ENCODE peak calls at places on chromosomes 2 and 18, in seven cellular contexts. X, W, R, J, T, D and N are unnamed samples.

GRCh38 chr2:127199223-127199622 is 20.9 kb downstream of the CYP27C1 start:
- DNase-seq in X (no peak), W (no peak), R (no peak), J (no peak), T (no peak), D (no peak), N (no peak)

GRCh38 chr2:169349528-169349927 is 12.8 kb downstream of the LRP2 start:
- DNase-seq in X (no peak), W (no peak), R (no peak), J (no peak), T (no peak), D (no peak), N (no peak)

GRCh38 chr2:150013011-150013410 is 425.4 kb upstream of the MMADHC start:
- DNase-seq in X (no peak), W (no peak), R (no peak), J (no peak), T (no peak), D (no peak), N (no peak)

GRCh38 chr18:79584491-79585394 is 94.9 kb upstream of the CTDP1 start:
- DNase-seq in X (no peak), W (no peak), R (no peak), J (no peak), T (no peak), D (no peak), N (no peak)

GRCh38 chr2:238905224-238905623 is 57.3 kb downstream of the TWIST2 start:
- DNase-seq in X (no peak), W (no peak), R (no peak), J (no peak), T (no peak), D (no peak), N (no peak)

GRCh38 chr2:55761526-55761925 is 67.9 kb upstream of the PNPT1 start:
- DNase-seq in X (peak), W (no peak), R (no peak), J (peak), T (peak), D (no peak), N (no peak)

GRCh38 chr2:120378605-120379004 is 32.7 kb downstream of the INHBB start:
- DNase-seq in X (no peak), W (no peak), R (no peak), J (no peak), T (no peak), D (no peak), N (no peak)

GRCh38 chr2:192591617-192592016 is 396.9 kb upstream of the TMEFF2 start:
- DNase-seq in X (no peak), W (no peak), R (no peak), J (no peak), T (no peak), D (no peak), N (no peak)

GRCh38 chr2:164065038-164065437 is 329.2 kb upstream of the FIGN start:
- DNase-seq in X (no peak), W (no peak), R (no peak), J (no peak), T (no peak), D (no peak), N (no peak)

GRCh38 chr2:104944495-104944894 is 90.6 kb downstream of the POU3F3 start:
- DNase-seq in X (peak), W (no peak), R (no peak), J (no peak), T (peak), D (no peak), N (no peak)

DNA sequence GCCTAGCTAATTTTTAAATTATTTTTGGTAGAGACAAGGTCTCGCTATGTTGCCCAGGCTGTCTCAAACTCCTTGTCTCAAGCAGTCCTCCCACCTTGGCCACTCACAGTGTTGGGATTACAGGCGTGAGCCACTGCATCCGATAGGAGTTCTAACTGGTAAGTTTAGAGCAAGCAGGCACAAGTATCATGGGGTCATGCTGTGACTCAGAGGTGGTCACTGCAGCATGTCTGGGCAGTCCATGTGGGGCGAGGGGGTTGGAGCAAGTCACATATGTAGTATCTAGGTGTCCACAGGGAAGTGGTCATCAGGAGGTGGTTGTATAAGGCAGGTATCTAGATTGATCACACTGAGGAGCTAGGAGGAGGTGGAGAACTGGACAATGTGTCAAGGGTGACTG is 22.7 kb upstream of the STARD7 start:
- DNase-seq in X (no peak), W (no peak), R (no peak), J (peak), T (no peak), D (no peak), N (no peak)
- TF ChIP-seq CTCF in X (no peak), W (no peak), R (no peak), J (no peak), T (no peak), D (no peak), N (no peak)

GRCh38 chr2:232028071-232028470 is 66.6 kb downstream of the DIS3L2 start:
- DNase-seq in X (no peak), W (no peak), R (no peak), J (no peak), T (no peak), D (no peak), N (no peak)

GRCh38 chr2:232029336-232029735 is 67.8 kb downstream of the DIS3L2 start:
- DNase-seq in X (no peak), W (no peak), R (no peak), J (no peak), T (no peak), D (no peak), N (no peak)

GRCh38 chr2:232027530-232027929 is 66.0 kb downstream of the DIS3L2 start:
- DNase-seq in X (no peak), W (no peak), R (no peak), J (no peak), T (no peak), D (no peak), N (no peak)

GRCh38 chr2:232028631-232029030 is 67.1 kb downstream of the DIS3L2 start:
- DNase-seq in X (peak), W (no peak), R (no peak), J (peak), T (peak), D (no peak), N (peak)

GRCh38 chr2:232030229-232030628 is 68.7 kb downstream of the DIS3L2 start:
- DNase-seq in X (no peak), W (no peak), R (no peak), J (no peak), T (no peak), D (no peak), N (no peak)
- TF ChIP-seq CTCF in X (peak), W (peak), R (no peak), J (peak), T (peak), D (no peak), N (no peak)

GRCh38 chr2:142234701-142235100 is 103.9 kb upstream of the LRP1B start:
- DNase-seq in X (no peak), W (no peak), R (no peak), J (no peak), T (peak), D (no peak), N (no peak)
- TF ChIP-seq CTCF in X (no peak), W (no peak), R (no peak), J (no peak), T (no peak), D (no peak), N (no peak)

DNA sequence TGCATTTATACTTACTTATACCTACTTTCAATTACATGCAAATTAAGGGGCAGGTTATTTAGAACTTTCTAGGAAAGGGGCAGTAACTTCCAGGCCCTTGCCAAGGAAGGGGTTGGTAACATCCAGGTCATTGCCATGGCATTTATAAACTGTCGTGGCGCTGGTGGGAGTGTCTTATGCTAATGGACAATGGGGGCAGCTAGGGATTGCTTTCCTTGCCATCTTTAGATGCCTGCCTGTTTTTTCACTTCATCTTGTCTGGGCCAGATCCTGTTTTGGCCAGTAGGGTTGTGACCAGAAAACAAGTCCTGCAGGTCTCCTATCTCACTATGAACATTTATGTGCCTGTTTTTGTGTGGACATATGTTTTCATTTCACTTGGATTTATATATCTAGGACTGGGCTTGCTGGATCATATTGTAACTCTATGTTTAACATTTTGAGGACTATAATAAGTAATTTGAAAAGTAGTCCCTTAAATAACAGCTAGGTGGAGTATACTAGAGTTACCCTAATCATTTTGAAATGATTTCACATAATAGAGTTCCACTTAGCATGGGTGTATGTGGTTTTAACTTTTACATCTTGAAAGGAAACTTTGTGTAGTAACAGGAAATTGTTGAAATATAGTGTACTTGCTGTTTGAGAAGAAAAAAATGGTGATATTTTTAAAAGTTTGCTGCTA is 56.1 kb downstream of the LCLAT1 start:
- DNase-seq in X (no peak), W (no peak), R (no peak), J (no peak), T (no peak), D (no peak), N (no peak)
- TF ChIP-seq CTCF in X (no peak), W (peak), R (peak), J (peak), T (peak), D (peak), N (peak)

GRCh38 chr18:5546660-5547059 is 2.9 kb upstream of the EPB41L3 start:
- DNase-seq in X (no peak), W (no peak), R (no peak), J (no peak), T (peak), D (no peak), N (peak)
- TF ChIP-seq CTCF in X (peak), W (no peak), R (no peak), J (no peak), T (peak), D (no peak), N (peak)

DNA sequence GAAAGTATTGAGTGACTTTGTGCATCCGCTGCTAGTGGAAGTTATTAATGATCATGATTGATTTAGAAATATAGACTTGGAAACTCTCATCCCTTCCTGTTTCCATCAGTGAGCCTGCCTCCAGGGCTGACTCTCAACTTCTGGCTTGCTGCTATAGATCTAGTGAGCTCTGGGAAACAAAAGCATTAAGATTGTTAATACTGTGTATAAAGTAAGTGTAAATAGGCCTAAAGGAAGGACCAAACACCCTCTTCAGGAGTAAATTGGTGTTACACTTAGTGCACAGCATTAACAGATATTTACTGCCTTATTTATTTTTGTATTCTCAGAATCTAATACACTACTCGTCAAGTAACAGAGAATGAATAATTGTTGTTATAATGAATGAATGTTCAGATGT is 285.6 kb downstream of the THSD7B start:
- DNase-seq in X (no peak), W (no peak), R (no peak), J (no peak), T (no peak), D (no peak), N (no peak)
- TF ChIP-seq CTCF in X (no peak), W (peak), R (no peak), J (peak), T (no peak), D (no peak), N (no peak)